ENCODE peak calls at places on chromosome 11, in five cellular contexts. N is spleen, Z is adrenal gland, W is heart left ventricle, H is tibial nerve. P is an unnamed sample.

GRCh38 chr11:111762981-111763643 is 3.1 kb downstream of the PPP2R1B start:
- DNase-seq in N (no peak), H (no peak), Z (no peak), W (no peak), P (no peak)

GRCh38 chr11:121741316-121741715 is 288.5 kb upstream of the SORL1-AS1 start:
- DNase-seq in Z (no peak), W (peak; percentile 28), H (no peak), N (no peak), P (no peak)

GRCh38 chr11:115141221-115141620 is 363.0 kb downstream of the CADM1 start:
- DNase-seq in Z (no peak), N (no peak), H (no peak), W (no peak), P (no peak)

GRCh38 chr11:13278620-13279486 is 1.3 kb downstream of the BMAL1 start:
- DNase-seq in H (no peak), Z (no peak), W (no peak), N (peak; percentile 87), P (no peak)

GRCh38 chr11:78651136-78651775 is 76.6 kb upstream of the NARS2 start:
- DNase-seq in W (no peak), N (no peak), Z (no peak), H (no peak), P (no peak)

GRCh38 chr11:36510567-36511020 is 522 bp upstream of the TRAF6 start:
- DNase-seq in H (no peak), W (no peak), Z (no peak), N (no peak), P (no peak)

GRCh38 chr11:109062445-109062844 is 359.5 kb upstream of the C11orf87 start:
- DNase-seq in N (no peak), Z (no peak), H (no peak), W (no peak), P (no peak)

GRCh38 chr11:125998267-125998666 is 52.4 kb downstream of the VSIG10L2 start:
- DNase-seq in H (no peak), Z (no peak), N (no peak), W (no peak), P (no peak)

GRCh38 chr11:83661491-83662350 is 375.6 kb upstream of the CCDC90B start:
- DNase-seq in W (no peak), N (no peak), H (no peak), Z (no peak), P (peak; percentile 65)

GRCh38 chr11:116692318-116693106 is 80.3 kb downstream of the BUD13 start:
- DNase-seq in W (no peak), N (peak; percentile 61), H (no peak), Z (no peak), P (no peak)

GRCh38 chr11:66617148-66617814 is 851 bp downstream of the RBM14 start:
- DNase-seq in Z (peak; percentile 82), N (peak; percentile 95), H (peak; percentile 60), W (peak; percentile 75), P (no peak)

GRCh38 chr11:134372961-134373360 is 39.1 kb downstream of the B3GAT1 start:
- DNase-seq in Z (no peak), W (peak; percentile 16), N (peak; percentile 69), H (no peak), P (no peak)

GRCh38 chr11:79206951-79207350 is 233.9 kb downstream of the TENM4 start:
- DNase-seq in H (no peak), W (no peak), N (no peak), Z (no peak), P (no peak)

GRCh38 chr11:35303596-35304392 is 115.6 kb downstream of the SLC1A2 start:
- DNase-seq in H (peak; percentile 33), N (no peak), Z (peak; percentile 51), W (peak; percentile 57), P (peak; percentile 52)

GRCh38 chr11:132586801-132587200 is 945.5 kb downstream of the OPCML start:
- DNase-seq in N (no peak), H (no peak), Z (no peak), W (no peak), P (no peak)

GRCh38 chr11:132423266-132423665 is 1052.9 kb downstream of the NTM start:
- DNase-seq in W (no peak), H (no peak), N (no peak), Z (no peak), P (no peak)

GRCh38 chr11:10524471-10524870 is 16.5 kb downstream of the RNF141 start:
- DNase-seq in Z (no peak), H (no peak), N (no peak), W (no peak), P (no peak)

GRCh38 chr11:64234840-64235379 is 526 bp downstream of the VEGFB start:
- DNase-seq in N (peak; percentile 93), W (peak; percentile 66), Z (no peak), H (no peak), P (no peak)

GRCh38 chr11:64232182-64233018 is 2.0 kb upstream of the VEGFB start:
- DNase-seq in H (no peak), N (peak; percentile 74), W (no peak), Z (peak; percentile 31), P (no peak)

GRCh38 chr11:64231536-64231935 is 1.2 kb downstream of the DNAJC4 start:
- DNase-seq in Z (no peak), N (no peak), H (no peak), W (no peak), P (no peak)

GRCh38 chr11:64235427-64236161 is 1.2 kb downstream of the VEGFB start:
- DNase-seq in N (peak; percentile 81), H (no peak), W (no peak), Z (peak; percentile 35), P (no peak)

GRCh38 chr11:64233913-64234839 is at the start of gene VEGFB:
- DNase-seq in Z (peak; percentile 74), N (peak; percentile 94), W (peak; percentile 85), H (peak; percentile 53), P (no peak)
- TF ChIP-seq POLR2A in Z (peak; percentile 38), N (no peak), W (peak; percentile 51), H (peak; percentile 45), P (no peak)

GRCh38 chr11:18330921-18331320 is 8.6 kb downstream of the GTF2H1 start:
- DNase-seq in Z (no peak), W (no peak), N (no peak), H (no peak), P (no peak)

GRCh38 chr11:18329196-18329870 is 7.0 kb downstream of the GTF2H1 start:
- DNase-seq in Z (no peak), W (no peak), H (no peak), N (no peak), P (no peak)

GRCh38 chr11:18332891-18333290 is 10.5 kb downstream of the GTF2H1 start:
- DNase-seq in H (no peak), W (no peak), Z (no peak), N (no peak), P (no peak)

DNA sequence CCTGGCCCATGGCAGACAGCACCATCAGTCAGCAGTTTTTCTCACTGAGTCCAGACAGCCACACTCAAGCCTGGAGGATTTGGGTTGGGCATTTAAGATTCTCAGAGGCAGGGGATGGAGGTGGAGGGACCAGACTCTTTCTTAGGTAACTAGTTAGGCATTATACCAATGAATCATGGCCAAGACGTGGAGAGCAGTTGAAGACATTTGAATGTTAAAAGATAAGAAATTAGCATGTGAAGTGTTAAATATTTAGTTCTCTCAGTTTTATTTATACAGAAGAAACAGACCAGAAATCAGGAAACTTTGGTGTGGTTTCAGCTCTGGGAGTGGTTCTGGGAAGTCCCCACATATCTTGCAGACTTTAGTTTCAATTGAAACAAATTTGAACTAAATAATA is 9.9 kb downstream of the GTF2H1 start:
- DNase-seq in N (no peak), H (no peak), Z (no peak), W (no peak), P (no peak)
- TF ChIP-seq POLR2A in N (no peak), H (no peak), Z (no peak), W (no peak), P (no peak)

DNA sequence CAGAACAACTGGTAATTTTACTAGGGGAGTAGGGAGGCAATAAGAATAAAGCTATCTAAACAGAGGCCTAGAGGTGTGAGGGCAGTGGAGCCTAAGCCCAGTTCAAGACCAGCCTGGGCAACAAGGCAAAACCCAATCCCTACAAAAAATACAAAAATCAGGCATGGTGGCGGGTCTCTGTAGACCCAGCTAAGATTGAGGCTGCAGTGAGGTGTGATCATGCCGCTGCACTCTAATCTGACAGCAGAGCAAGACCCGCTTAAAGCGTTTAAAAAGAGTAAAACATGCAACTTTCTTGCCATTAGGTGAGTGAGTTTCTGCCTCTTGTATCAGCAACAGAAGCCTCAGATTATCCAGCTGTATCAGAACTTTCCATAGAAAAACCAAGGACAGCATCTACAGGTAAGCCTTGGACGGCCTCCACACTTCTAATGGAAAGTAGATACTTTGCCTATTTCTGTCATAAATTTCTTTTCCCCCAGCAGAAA is 12.1 kb downstream of the TAF1D start:
- DNase-seq in H (no peak), Z (no peak), W (no peak), N (no peak), P (no peak)
- TF ChIP-seq POLR2A in H (no peak), Z (no peak), W (no peak), N (no peak), P (peak; percentile 78)

GRCh38 chr11:72003776-72004171 is 5.1 kb downstream of the IL18BP start:
- DNase-seq in N (no peak), Z (peak; percentile 40), W (no peak), H (no peak), P (no peak)
- TF ChIP-seq POLR2A in N (no peak), Z (no peak), W (no peak), H (no peak), P (no peak)

P was measured in HepG2.